ENCODE peak calls at places on chromosomes 3 and 15, in seven cellular contexts. M, V, Q, E, R, G and J are unnamed samples.

GRCh38 chr3:24520941-24521305 is 26.3 kb upstream of the THRB start:
- DNase-seq in E (no peak), V (no peak), G (peak; percentile 4), Q (no peak), M (no peak), R (peak; percentile 46), J (no peak)

GRCh38 chr3:8458235-8458634 is 43.4 kb upstream of the LMCD1 start:
- DNase-seq in E (no peak), G (no peak), V (no peak), M (peak; percentile 59), Q (no peak), R (no peak), J (peak; percentile 50)

GRCh38 chr15:80835338-80835737 is 56.2 kb downstream of the CEMIP start:
- DNase-seq in Q (peak; percentile 33), G (no peak), R (no peak), V (no peak), E (peak; percentile 30), M (no peak), J (peak; percentile 79)

GRCh38 chr3:27449530-27450150 is 34.5 kb downstream of the SLC4A7 start:
- DNase-seq in G (no peak), V (no peak), R (peak; percentile 36), M (no peak), E (no peak), Q (no peak), J (no peak)

GRCh38 chr3:17030438-17030837 is 145.7 kb downstream of the PLCL2 start:
- DNase-seq in V (peak; percentile 65), R (no peak), G (no peak), E (no peak), M (no peak), Q (no peak), J (no peak)

GRCh38 chr3:171055336-171056178 is 29.0 kb upstream of the SLC2A2 start:
- DNase-seq in G (peak; percentile 11), V (no peak), Q (peak; percentile 28), E (no peak), R (peak; percentile 96), M (peak; percentile 56), J (no peak)

GRCh38 chr15:62895905-62896316 is 146.6 kb upstream of the TPM1 start:
- DNase-seq in R (peak; percentile 85), V (no peak), M (peak; percentile 95), Q (peak; percentile 86), G (peak; percentile 82), E (no peak), J (no peak)

GRCh38 chr3:110318108-110318507 is 753.5 kb upstream of the NECTIN3 start:
- DNase-seq in E (no peak), R (no peak), Q (no peak), V (no peak), M (peak; percentile 43), G (peak; percentile 49), J (no peak)

GRCh38 chr15:80604583-80605506 is 90.3 kb upstream of the ABHD17C start:
- DNase-seq in G (no peak), Q (no peak), R (no peak), V (no peak), E (no peak), M (no peak), J (no peak)

GRCh38 chr3:120145498-120146285 is 51.4 kb upstream of the GSK3B start:
- DNase-seq in G (peak; percentile 30), Q (peak; percentile 50), M (peak; percentile 41), V (no peak), R (peak; percentile 89), E (no peak), J (peak; percentile 92)

GRCh38 chr3:143445118-143445517 is 325.5 kb downstream of the CHST2 start:
- DNase-seq in V (no peak), E (no peak), M (peak; percentile 51), G (peak; percentile 25), R (no peak), Q (no peak), J (no peak)
- H3K4me2 ChIP-seq in V (no peak overlapping the region), E (no peak overlapping the region), M (no peak overlapping the region), G (peak overlapping the region; percentile 70), R (no peak overlapping the region), Q (no peak overlapping the region), J (no peak overlapping the region)

GRCh38 chr3:20462723-20463122 is 276.7 kb upstream of the SGO1 start:
- DNase-seq in E (no peak), Q (no peak), M (no peak), V (no peak), R (no peak), G (peak; percentile 77), J (no peak)
- H3K9me3 ChIP-seq in E (no peaks in the 10 kb centered on the region), Q (no peaks in the 10 kb centered on the region), M (peaks cover 3% of the 10 kb centered on the region), V (no peaks in the 10 kb centered on the region), R (no peaks in the 10 kb centered on the region), G (no peaks in the 10 kb centered on the region), J (no peaks in the 10 kb centered on the region)

GRCh38 chr3:61925721-61926120 is 364.4 kb downstream of the PTPRG start:
- DNase-seq in E (no peak), G (no peak), Q (no peak), M (peak; percentile 5), V (no peak), R (no peak), J (no peak)
- H3K4me2 ChIP-seq in E (peak overlapping the region; percentile 24), G (no peak overlapping the region), Q (no peak overlapping the region), M (no peak overlapping the region), V (no peak overlapping the region), R (no peak overlapping the region), J (no peak overlapping the region)

GRCh38 chr15:25169318-25169717 is 214.5 kb downstream of the SNRPN start:
- DNase-seq in Q (no peak), R (no peak), G (no peak), V (no peak), E (no peak), M (no peak), J (no peak)
- H3K9me3 ChIP-seq in Q (no peaks in the 10 kb centered on the region), R (no peaks in the 10 kb centered on the region), G (peaks cover 4% of the 10 kb centered on the region), V (no peaks in the 10 kb centered on the region), E (peaks cover 5% of the 10 kb centered on the region), M (peaks cover 32% of the 10 kb centered on the region), J (no peaks in the 10 kb centered on the region)

GRCh38 chr3:46947545-46947899 is 29.0 kb downstream of the CCDC12 start:
- DNase-seq in M (no peak), E (no peak), G (no peak), V (no peak), Q (no peak), R (no peak), J (no peak)

GRCh38 chr3:46946856-46947544 is 29.5 kb downstream of the CCDC12 start:
- DNase-seq in V (no peak), R (peak; percentile 63), M (peak; percentile 31), E (no peak), G (peak; percentile 70), Q (peak; percentile 34), J (peak; percentile 91)

GRCh38 chr3:46944191-46944590 is 32.4 kb downstream of the CCDC12 start:
- DNase-seq in V (no peak), Q (no peak), M (no peak), R (no peak), E (no peak), G (no peak), J (no peak)

GRCh38 chr3:46947981-46948791 is 28.4 kb downstream of the CCDC12 start:
- DNase-seq in Q (peak; percentile 55), R (peak; percentile 95), E (no peak), M (peak; percentile 52), G (peak; percentile 58), V (no peak), J (no peak)

GRCh38 chr3:46946416-46946815 is 30.1 kb downstream of the CCDC12 start:
- DNase-seq in M (no peak), G (no peak), R (peak; percentile 68), Q (no peak), V (no peak), E (no peak), J (no peak)
- H3K4me2 ChIP-seq in M (no peak overlapping the region), G (no peak overlapping the region), R (peak overlapping the region; percentile 62), Q (peak overlapping the region; percentile 87), V (no peak overlapping the region), E (no peak overlapping the region), J (no peak overlapping the region)

GRCh38 chr3:43353393-43353792 is 67.1 kb downstream of the SNRK start:
- DNase-seq in Q (no peak), R (no peak), E (no peak), V (no peak), G (no peak), M (no peak), J (no peak)
- H3K9me3 ChIP-seq in Q (peaks cover 22% of the 10 kb centered on the region), R (peaks cover 9% of the 10 kb centered on the region), E (no peaks in the 10 kb centered on the region), V (peaks cover 10% of the 10 kb centered on the region), G (no peaks in the 10 kb centered on the region), M (peaks cover 15% of the 10 kb centered on the region), J (no peaks in the 10 kb centered on the region)

GRCh38 chr3:4819294-4819693 is 159.9 kb upstream of the BHLHE40 start:
- DNase-seq in V (no peak), M (no peak), G (no peak), E (no peak), Q (no peak), R (no peak), J (no peak)
- H3K4me2 ChIP-seq in V (no peak overlapping the region), M (no peak overlapping the region), G (no peak overlapping the region), E (no peak overlapping the region), Q (no peak overlapping the region), R (no peak overlapping the region), J (no peak overlapping the region)

DNA sequence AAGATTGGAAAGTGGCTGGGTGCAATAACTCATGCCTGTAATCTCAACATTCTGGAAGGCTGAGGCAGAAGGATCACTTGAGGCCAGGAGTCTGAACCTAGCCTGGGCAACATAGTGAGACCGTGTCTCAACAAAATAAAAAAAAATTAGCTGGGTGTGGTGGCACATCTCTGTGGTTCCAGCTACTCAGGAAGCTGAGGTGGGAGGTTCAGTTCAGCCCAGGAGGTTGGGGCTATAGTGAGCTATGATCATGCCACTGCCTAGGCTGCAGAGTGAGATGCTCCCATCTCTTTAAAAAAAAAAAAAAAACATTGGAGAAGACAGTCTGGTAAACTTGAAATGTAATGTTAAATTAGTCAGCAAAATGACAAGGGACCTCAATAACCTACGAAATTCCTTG is 57.9 kb downstream of the STAG1 start:
- DNase-seq in E (no peak), G (no peak), V (no peak), R (no peak), Q (no peak), M (no peak), J (no peak)
- H3K9me3 ChIP-seq in E (peaks cover 16% of the 10 kb centered on the region), G (no peaks in the 10 kb centered on the region), V (peaks cover 45% of the 10 kb centered on the region), R (peaks cover 11% of the 10 kb centered on the region), Q (no peaks in the 10 kb centered on the region), M (no peaks in the 10 kb centered on the region), J (no peaks in the 10 kb centered on the region)